ENCODE peak calls at places on chromosomes 13 and 19, in five cellular contexts. One of them, this sample, is unnamed.

GRCh38 chr19:44796701-44797115 is 12.2 kb upstream of the BCAM start:
- DNase-seq in HCT116: no peak
- DNase-seq in PC-3: peak; percentile 73
- DNase-seq in H1: no peak
- DNase-seq in astrocyte: peak; percentile 14
- DNase-seq in this sample: peak; percentile 23

GRCh38 chr13:74449811-74450524 is 315.8 kb upstream of the KLF12 start:
- DNase-seq in PC-3: no peak
- DNase-seq in HCT116: no peak
- DNase-seq in astrocyte: no peak
- DNase-seq in H1: no peak
- DNase-seq in this sample: no peak

GRCh38 chr13:114166381-114167131 is 12.5 kb upstream of the CFAP97D2 start:
- DNase-seq in PC-3: no peak
- DNase-seq in HCT116: no peak
- DNase-seq in H1: no peak
- DNase-seq in astrocyte: no peak
- DNase-seq in this sample: no peak

GRCh38 chr19:35253316-35254286 is 4.8 kb downstream of the LSR start:
- DNase-seq in HCT116: no peak
- DNase-seq in astrocyte: no peak
- DNase-seq in H1: no peak
- DNase-seq in PC-3: no peak
- DNase-seq in this sample: no peak

GRCh38 chr19:35330475-35330874 is 1.5 kb downstream of the CD22 start:
- DNase-seq in astrocyte: no peak
- DNase-seq in H1: no peak
- DNase-seq in PC-3: no peak
- DNase-seq in HCT116: no peak
- DNase-seq in this sample: no peak

GRCh38 chr19:56601375-56601774 is 6.3 kb downstream of the ZNF71 start:
- DNase-seq in astrocyte: peak; percentile 16
- DNase-seq in H1: no peak
- DNase-seq in PC-3: peak; percentile 12
- DNase-seq in HCT116: no peak
- DNase-seq in this sample: no peak

GRCh38 chr13:95185851-95186250 is 115.4 kb downstream of the ABCC4 start:
- DNase-seq in HCT116: no peak
- DNase-seq in PC-3: no peak
- DNase-seq in H1: no peak
- DNase-seq in astrocyte: no peak
- DNase-seq in this sample: peak; percentile 16

GRCh38 chr19:8333771-8334457 is 9.1 kb downstream of the KANK3 start:
- DNase-seq in PC-3: no peak
- DNase-seq in HCT116: no peak
- DNase-seq in astrocyte: no peak
- DNase-seq in H1: no peak
- DNase-seq in this sample: no peak

DNA sequence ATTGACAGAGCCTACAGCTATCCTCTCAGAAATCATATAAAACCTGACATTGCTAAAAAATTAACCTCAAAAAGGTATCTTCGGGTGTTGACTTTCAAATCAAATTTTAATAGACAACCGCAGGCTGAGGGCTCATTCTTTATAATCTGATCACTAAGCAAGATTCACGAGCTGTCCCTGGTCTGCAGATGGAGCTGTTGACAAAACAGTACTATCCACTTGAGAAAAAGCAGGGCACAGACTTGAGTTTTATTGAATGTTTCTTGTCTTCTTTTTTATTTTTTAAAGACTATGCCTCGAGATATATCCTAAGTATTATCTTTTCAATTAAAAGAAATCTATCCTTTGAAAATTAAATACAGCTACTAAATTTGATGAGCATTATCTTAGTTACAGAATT is 540.5 kb downstream of the PCDH9 start:
- DNase-seq in HCT116: no peak
- DNase-seq in astrocyte: peak; percentile 12
- DNase-seq in H1: no peak
- DNase-seq in PC-3: peak; percentile 25
- DNase-seq in this sample: no peak
- TF ChIP-seq CTCF in HCT116: no peak
- TF ChIP-seq CTCF in astrocyte: no peak
- TF ChIP-seq CTCF in H1: peak; percentile 8
- TF ChIP-seq CTCF in PC-3: peak; percentile 35
- TF ChIP-seq CTCF in this sample: peak; percentile 36

GRCh38 chr13:99459101-99459500 is 42.2 kb upstream of the TM9SF2 start:
- DNase-seq in H1: no peak
- DNase-seq in astrocyte: no peak
- DNase-seq in PC-3: no peak
- DNase-seq in HCT116: no peak
- DNase-seq in this sample: no peak

GRCh38 chr13:99465454-99465853 is 35.8 kb upstream of the TM9SF2 start:
- DNase-seq in PC-3: no peak
- DNase-seq in H1: no peak
- DNase-seq in astrocyte: no peak
- DNase-seq in HCT116: no peak
- DNase-seq in this sample: no peak

GRCh38 chr13:99464441-99464949 is 36.8 kb upstream of the TM9SF2 start:
- DNase-seq in astrocyte: no peak
- DNase-seq in PC-3: no peak
- DNase-seq in H1: no peak
- DNase-seq in HCT116: no peak
- DNase-seq in this sample: no peak

GRCh38 chr13:99467764-99468163 is 33.5 kb upstream of the TM9SF2 start:
- DNase-seq in H1: no peak
- DNase-seq in astrocyte: peak; percentile 59
- DNase-seq in HCT116: no peak
- DNase-seq in PC-3: peak; percentile 94
- DNase-seq in this sample: no peak

GRCh38 chr13:99463998-99464397 is 37.3 kb upstream of the TM9SF2 start:
- DNase-seq in HCT116: no peak
- DNase-seq in astrocyte: no peak
- DNase-seq in PC-3: no peak
- DNase-seq in H1: no peak
- DNase-seq in this sample: no peak
- H3K9ac ChIP-seq in HCT116: no peak overlapping the region
- H3K9ac ChIP-seq in astrocyte: no peak overlapping the region
- H3K9ac ChIP-seq in PC-3: no peak overlapping the region
- H3K9ac ChIP-seq in H1: no peak overlapping the region
- H3K9ac ChIP-seq in this sample: no peak overlapping the region

DNA sequence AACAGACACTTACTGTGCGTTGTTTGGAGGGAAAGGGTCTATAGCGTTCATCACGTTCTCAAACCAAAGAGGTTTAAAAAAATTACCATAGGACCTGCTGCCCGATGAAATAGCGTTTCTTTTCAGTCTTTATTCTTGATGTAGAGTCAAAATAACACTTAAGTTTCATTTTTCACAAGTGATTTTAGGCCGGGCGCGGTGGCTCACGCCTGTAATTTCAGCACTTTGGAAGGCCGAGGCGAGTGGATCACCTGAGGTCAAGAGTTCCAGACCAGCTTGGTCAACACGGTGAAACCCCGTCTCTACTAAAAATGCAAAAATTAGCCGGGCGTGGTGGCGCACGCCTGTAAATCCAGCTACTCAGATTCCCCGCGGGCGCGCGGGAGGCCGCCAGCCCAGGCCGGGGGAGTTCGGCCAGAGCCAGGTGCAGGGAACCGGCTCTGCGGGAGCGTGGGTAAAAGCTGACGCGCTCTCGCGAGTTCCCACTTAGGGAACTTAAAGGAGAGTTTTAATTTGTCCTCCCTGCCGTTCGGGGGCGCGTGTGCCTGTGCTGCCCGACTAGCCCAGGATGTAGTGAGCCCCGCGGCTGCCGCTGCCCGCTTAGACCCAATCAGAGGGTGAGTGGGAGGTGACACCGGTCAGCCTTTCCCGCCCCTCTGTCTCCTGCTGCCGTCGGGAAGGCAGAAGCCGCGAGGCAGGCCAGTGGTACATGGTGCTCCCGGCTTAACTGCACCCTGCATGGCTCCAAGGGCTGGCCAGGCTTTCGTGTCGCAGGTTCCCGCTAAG is 35.8 kb upstream of the NEK3 start:
- DNase-seq in astrocyte: peak; percentile 68
- DNase-seq in HCT116: no peak
- DNase-seq in H1: peak; percentile 60
- DNase-seq in PC-3: peak; percentile 9
- DNase-seq in this sample: no peak
- H3K4me2 ChIP-seq in astrocyte: peak overlapping the region; percentile 88
- H3K4me2 ChIP-seq in HCT116: peak overlapping the region; percentile 92
- H3K4me2 ChIP-seq in H1: peak overlapping the region; percentile 88
- H3K4me2 ChIP-seq in PC-3: peak overlapping the region; percentile 91
- H3K4me2 ChIP-seq in this sample: peak overlapping the region; percentile 89

GRCh38 chr19:48363810-48364563 is at the start of the genes SYNGR4 and TMEM143:
- DNase-seq in HCT116: peak; percentile 99
- DNase-seq in astrocyte: peak; percentile 95
- DNase-seq in PC-3: peak; percentile 97
- DNase-seq in H1: peak; percentile 100
- DNase-seq in this sample: peak; percentile 100

GRCh38 chr19:48361912-48362311 is 1.8 kb downstream of the TMEM143 start:
- DNase-seq in H1: no peak
- DNase-seq in astrocyte: no peak
- DNase-seq in HCT116: no peak
- DNase-seq in PC-3: no peak
- DNase-seq in this sample: no peak

GRCh38 chr19:48363500-48363809 is 285 bp downstream of the TMEM143 start:
- DNase-seq in HCT116: no peak
- DNase-seq in astrocyte: no peak
- DNase-seq in H1: no peak
- DNase-seq in PC-3: no peak
- DNase-seq in this sample: no peak

GRCh38 chr19:48364564-48365363 is 597 bp downstream of the SYNGR4 start:
- DNase-seq in H1: no peak
- DNase-seq in PC-3: no peak
- DNase-seq in HCT116: no peak
- DNase-seq in astrocyte: no peak
- DNase-seq in this sample: no peak

GRCh38 chr19:48362716-48363499 is 832 bp downstream of the TMEM143 start:
- DNase-seq in HCT116: peak; percentile 92
- DNase-seq in astrocyte: peak; percentile 89
- DNase-seq in H1: peak; percentile 92
- DNase-seq in PC-3: peak; percentile 94
- DNase-seq in this sample: peak; percentile 96
- TF ChIP-seq CTCF in HCT116: no peak
- TF ChIP-seq CTCF in astrocyte: no peak
- TF ChIP-seq CTCF in H1: no peak
- TF ChIP-seq CTCF in PC-3: no peak
- TF ChIP-seq CTCF in this sample: peak; percentile 11